ENCODE peak calls at places on chromosomes 6 and 20, in ten cellular contexts. N is ovary; B is PC-9; J is adipocyte; M is PC-3; L is right lobe of liver; S is CD8-positive, alpha-beta T cell; K is lung; A is fibroblast of mammary gland; F is aorta. D is an unnamed sample.

GRCh38 chr6:7200598-7201443 is 93.1 kb downstream of the RREB1 start:
- DNase-seq in N (no peak), B (peak; percentile 74), J (no peak), M (peak; percentile 81), L (peak; percentile 89), S (no peak), K (peak; percentile 87), A (no peak), F (no peak), D (no peak)

GRCh38 chr6:6678811-6679210 is 90.3 kb downstream of the LY86 start:
- DNase-seq in N (no peak), B (peak; percentile 79), J (no peak), M (no peak), L (peak; percentile 64), S (no peak), K (no peak), A (no peak), F (no peak), D (no peak)

GRCh38 chr6:135002229-135002844 is 52.3 kb downstream of the HBS1L start:
- DNase-seq in N (no peak), B (no peak), J (peak; percentile 67), M (peak; percentile 49), L (no peak), S (no peak), K (no peak), A (peak; percentile 34), F (no peak), D (peak; percentile 34)

GRCh38 chr6:11685411-11686093 is 93.1 kb downstream of the ADTRP start:
- DNase-seq in N (no peak), B (peak; percentile 63), J (peak; percentile 36), M (peak; percentile 95), L (no peak), S (no peak), K (no peak), A (peak; percentile 17), F (no peak), D (peak; percentile 79)

GRCh38 chr6:165110871-165111270 is 198.5 kb downstream of the C6orf118 start:
- DNase-seq in N (no peak), B (no peak), J (no peak), M (no peak), L (no peak), S (no peak), K (no peak), A (no peak), F (no peak), D (peak; percentile 11)

GRCh38 chr6:116438590-116439448 is 22.4 kb upstream of the CALHM6 start:
- DNase-seq in N (no peak), B (no peak), J (peak; percentile 62), M (no peak), L (no peak), S (no peak), K (no peak), A (no peak), F (no peak), D (peak; percentile 54)

GRCh38 chr6:43699564-43700186 is 12.1 kb upstream of the MRPS18A start:
- DNase-seq in N (no peak), B (peak; percentile 57), J (peak; percentile 65), M (peak; percentile 75), L (no peak), S (no peak), K (no peak), A (peak; percentile 44), F (no peak), D (peak; percentile 67)

GRCh38 chr20:46243707-46244628 is 64.3 kb downstream of the CDH22 start:
- DNase-seq in N (no peak), B (no peak), J (no peak), M (no peak), L (no peak), S (no peak), K (no peak), A (peak; percentile 53), F (no peak), D (peak; percentile 57)

GRCh38 chr6:170066679-170067078 is 224.2 kb downstream of the DLL1 start:
- DNase-seq in N (peak; percentile 1), B (no peak), J (no peak), M (no peak), L (no peak), S (no peak), K (no peak), A (no peak), F (peak; percentile 39), D (no peak)

GRCh38 chr20:51059862-51060261 is 37.0 kb upstream of the KCNG1 start:
- DNase-seq in N (no peak), B (no peak), J (no peak), M (no peak), L (no peak), S (no peak), K (no peak), A (peak; percentile 24), F (no peak), D (peak; percentile 5)

GRCh38 chr6:71533939-71534379 is 245.3 kb downstream of the OGFRL1 start:
- DNase-seq in N (no peak), B (no peak), J (peak; percentile 78), M (peak; percentile 45), L (no peak), S (no peak), K (no peak), A (peak; percentile 54), F (no peak), D (peak; percentile 47)

GRCh38 chr6:136914947-136915346 is 7.2 kb upstream of the SLC35D3 start:
- DNase-seq in N (no peak), B (no peak), J (no peak), M (no peak), L (no peak), S (no peak), K (no peak), A (no peak), F (no peak), D (no peak)

GRCh38 chr6:69801225-69801624 is 4.4 kb upstream of the LMBRD1 start:
- DNase-seq in N (no peak), B (no peak), J (no peak), M (no peak), L (no peak), S (no peak), K (no peak), A (no peak), F (no peak), D (no peak)

GRCh38 chr6:82430611-82431010 is 67.0 kb downstream of the TPBG start:
- DNase-seq in N (no peak), B (no peak), J (no peak), M (no peak), L (no peak), S (no peak), K (no peak), A (no peak), F (no peak), D (no peak)

GRCh38 chr6:26216886-26217713 is 129.9 kb downstream of the HFE start:
- DNase-seq in N (peak; percentile 82), B (peak; percentile 64), J (peak; percentile 96), M (no peak), L (peak; percentile 81), S (peak; percentile 73), K (peak; percentile 61), A (peak; percentile 79), F (peak; percentile 95), D (peak; percentile 89)

GRCh38 chr6:26216015-26216885 is 129.0 kb downstream of the HFE start:
- DNase-seq in N (peak; percentile 70), B (peak; percentile 65), J (peak; percentile 99), M (peak; percentile 99), L (peak; percentile 69), S (peak; percentile 71), K (no peak), A (peak; percentile 95), F (peak; percentile 82), D (peak; percentile 99)

GRCh38 chr6:26215200-26216014 is 128.2 kb downstream of the HFE start:
- DNase-seq in N (no peak), B (no peak), J (peak; percentile 44), M (peak; percentile 60), L (no peak), S (peak; percentile 30), K (no peak), A (no peak), F (no peak), D (peak; percentile 20)

GRCh38 chr6:26213334-26214075 is 126.3 kb downstream of the HFE start:
- DNase-seq in N (no peak), B (no peak), J (no peak), M (no peak), L (no peak), S (no peak), K (no peak), A (no peak), F (no peak), D (no peak)

DNA sequence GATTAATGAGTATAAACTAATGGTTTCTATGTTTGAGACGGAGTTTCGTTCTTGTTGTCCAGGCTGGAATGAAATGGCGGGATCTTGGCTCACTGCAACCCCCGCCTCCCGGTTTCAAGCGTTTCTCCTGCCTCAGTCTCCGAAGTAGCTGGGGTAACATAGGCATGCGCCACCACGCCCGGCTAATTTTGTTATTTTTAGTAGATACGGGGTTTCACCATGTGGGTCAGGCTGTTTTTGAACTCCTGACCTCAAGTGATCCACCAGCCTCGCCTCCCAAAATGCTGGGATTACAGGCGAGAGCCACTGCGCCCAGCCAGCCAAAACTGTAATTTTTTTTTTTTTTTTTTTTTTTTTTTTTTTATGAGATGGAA is 127.6 kb downstream of the HFE start:
- DNase-seq in N (no peak), B (no peak), J (no peak), M (no peak), L (no peak), S (no peak), K (no peak), A (no peak), F (no peak), D (no peak)
- H3K4me3 ChIP-seq in N (no peak overlapping the region), B (peak overlapping the region; percentile 61), J (no peak overlapping the region), M (peak overlapping the region; percentile 86), L (no peak overlapping the region), S (no peak overlapping the region), K (no peak overlapping the region), A (peak overlapping the region; percentile 54), F (no peak overlapping the region), D (peak overlapping the region; percentile 7)

GRCh38 chr20:38445901-38446425 is 10.8 kb upstream of the SNHG17 start:
- DNase-seq in N (no peak), B (no peak), J (no peak), M (no peak), L (no peak), S (no peak), K (no peak), A (no peak), F (peak; percentile 72), D (no peak)
- H3K4me3 ChIP-seq in N (peak overlapping the region; percentile 80), B (peak overlapping the region; percentile 89), J (peak overlapping the region; percentile 96), M (peak overlapping the region; percentile 91), L (no peak overlapping the region), S (peak overlapping the region; percentile 84), K (no peak overlapping the region), A (peak overlapping the region; percentile 91), F (no peak overlapping the region), D (peak overlapping the region; percentile 97)

GRCh38 chr6:133339543-133340384 is 98.6 kb downstream of the EYA4 start:
- DNase-seq in N (no peak), B (no peak), J (no peak), M (no peak), L (no peak), S (no peak), K (no peak), A (no peak), F (no peak), D (no peak)
- H3K4me3 ChIP-seq in N (no peak overlapping the region), B (no peak overlapping the region), J (peak overlapping the region; percentile 24), M (no peak overlapping the region), L (no peak overlapping the region), S (no peak overlapping the region), K (no peak overlapping the region), A (no peak overlapping the region), F (no peak overlapping the region), D (no peak overlapping the region)

GRCh38 chr20:49938173-49939163 is 2.3 kb downstream of the RNF114 start:
- DNase-seq in N (peak; percentile 53), B (no peak), J (peak; percentile 82), M (peak; percentile 40), L (no peak), S (no peak), K (no peak), A (peak; percentile 79), F (peak; percentile 81), D (peak; percentile 72)
- H3K4me3 ChIP-seq in N (no peak overlapping the region), B (peak overlapping the region; percentile 92), J (peak overlapping the region; percentile 98), M (peak overlapping the region; percentile 91), L (peak overlapping the region; percentile 97), S (no peak overlapping the region), K (no peak overlapping the region), A (peak overlapping the region; percentile 77), F (no peak overlapping the region), D (no peak overlapping the region)